ENCODE peak calls at places on chromosomes 7 and 10, in ten cellular contexts. L, M, C, Q, E, V, K, A, D and Y are unnamed samples.

GRCh38 chr7:132419538-132419937 is 156.7 kb downstream of the PLXNA4 start:
- DNase-seq in L (no peak), M (peak; percentile 52), C (no peak), Q (no peak), E (no peak), V (no peak), K (no peak), A (no peak), D (no peak), Y (no peak)

GRCh38 chr7:99036531-99037175 is 107.3 kb downstream of the SMURF1 start:
- DNase-seq in L (peak; percentile 20), M (peak; percentile 92), C (no peak), Q (peak; percentile 25), E (peak; percentile 65), V (peak; percentile 80), K (peak; percentile 75), A (peak; percentile 68), D (peak; percentile 91), Y (peak; percentile 82)

GRCh38 chr7:20545016-20545415 is 70.5 kb upstream of the ABCB5 start:
- DNase-seq in L (no peak), M (no peak), C (no peak), Q (no peak), E (no peak), V (no peak), K (no peak), A (no peak), D (no peak), Y (no peak)

GRCh38 chr7:138204285-138204988 is 128.2 kb downstream of the AKR1D1 start:
- DNase-seq in L (no peak), M (peak; percentile 9), C (no peak), Q (no peak), E (no peak), V (no peak), K (no peak), A (peak; percentile 38), D (no peak), Y (no peak)

GRCh38 chr10:87660484-87661133 is 931 bp downstream of the PAPSS2 start:
- DNase-seq in L (no peak), M (peak; percentile 85), C (no peak), Q (peak; percentile 85), E (peak; percentile 79), V (peak; percentile 72), K (no peak), A (no peak), D (no peak), Y (no peak)

GRCh38 chr10:132455986-132456847 is 59.2 kb downstream of the PWWP2B start:
- DNase-seq in L (no peak), M (no peak), C (no peak), Q (no peak), E (no peak), V (no peak), K (no peak), A (no peak), D (no peak), Y (no peak)

GRCh38 chr7:44748948-44749731 is 493 bp downstream of the ZMIZ2 start:
- DNase-seq in L (no peak), M (no peak), C (no peak), Q (peak; percentile 35), E (no peak), V (peak; percentile 53), K (no peak), A (peak; percentile 67), D (peak; percentile 58), Y (no peak)

GRCh38 chr10:125037145-125037544 is 95.2 kb downstream of the ZRANB1 start:
- DNase-seq in L (peak; percentile 86), M (peak; percentile 90), C (no peak), Q (peak; percentile 58), E (peak; percentile 80), V (peak; percentile 54), K (peak; percentile 82), A (no peak), D (peak; percentile 60), Y (no peak)

DNA sequence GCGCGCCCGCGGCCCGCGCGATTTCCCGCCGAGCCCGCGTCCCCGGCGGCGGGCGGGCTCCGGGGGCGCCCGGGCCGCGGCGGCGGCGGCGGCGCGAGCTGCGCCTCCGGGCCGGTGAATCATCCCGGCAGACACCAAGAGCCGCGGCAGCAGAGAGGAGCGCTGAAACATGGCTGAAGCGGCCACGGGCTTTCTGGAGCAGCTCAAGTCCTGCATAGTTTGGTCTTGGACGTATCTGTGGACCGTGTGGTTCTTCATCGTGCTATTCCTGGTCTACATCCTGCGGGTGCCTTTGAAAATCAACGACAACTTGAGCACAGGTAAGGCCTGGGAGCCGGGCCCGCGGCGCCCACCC is at the start of gene ST7:
- DNase-seq in L (peak; percentile 73), M (peak; percentile 69), C (no peak), Q (peak; percentile 90), E (peak; percentile 68), V (peak; percentile 93), K (peak; percentile 76), A (peak; percentile 87), D (peak; percentile 84), Y (peak; percentile 61)
- H3K9ac ChIP-seq in L (peak within 1 kb of the TSS; percentile 93), M (peak within 1 kb of the TSS; percentile 97), C (peak within 1 kb of the TSS; percentile 98), Q (peak within 1 kb of the TSS; percentile 96), E (peak within 1 kb of the TSS; percentile 97), V (peak within 1 kb of the TSS; percentile 98), K (peak within 1 kb of the TSS; percentile 93), A (peak within 1 kb of the TSS; percentile 97), D (peak within 1 kb of the TSS; percentile 88), Y (peak within 1 kb of the TSS; percentile 98)

GRCh38 chr7:142357953-142358520 is 100.2 kb upstream of the PRSS58 start:
- DNase-seq in L (peak; percentile 65), M (peak; percentile 70), C (peak; percentile 5), Q (peak; percentile 87), E (peak; percentile 83), V (peak; percentile 76), K (peak; percentile 83), A (peak; percentile 66), D (peak; percentile 80), Y (peak; percentile 64)
- H3K9ac ChIP-seq in L (no peak overlapping the region), M (no peak overlapping the region), C (no peak overlapping the region), Q (peak overlapping the region; percentile 46), E (no peak overlapping the region), V (no peak overlapping the region), K (no peak overlapping the region), A (no peak overlapping the region), D (no peak overlapping the region), Y (no peak overlapping the region)

GRCh38 chr10:129958118-129958685 is 5.9 kb downstream of the EBF3 start:
- DNase-seq in L (no peak), M (no peak), C (no peak), Q (no peak), E (no peak), V (no peak), K (peak; percentile 51), A (no peak), D (peak; percentile 57), Y (no peak)

GRCh38 chr10:129958686-129959543 is 5.2 kb downstream of the EBF3 start:
- DNase-seq in L (no peak), M (no peak), C (no peak), Q (no peak), E (no peak), V (no peak), K (peak; percentile 70), A (no peak), D (peak; percentile 83), Y (peak; percentile 70)

GRCh38 chr10:129956285-129956649 is 7.8 kb downstream of the EBF3 start:
- DNase-seq in L (no peak), M (no peak), C (no peak), Q (no peak), E (no peak), V (no peak), K (peak; percentile 42), A (no peak), D (no peak), Y (no peak)

GRCh38 chr10:129955591-129956284 is 8.3 kb downstream of the EBF3 start:
- DNase-seq in L (no peak), M (no peak), C (no peak), Q (no peak), E (no peak), V (no peak), K (no peak), A (no peak), D (no peak), Y (no peak)

DNA sequence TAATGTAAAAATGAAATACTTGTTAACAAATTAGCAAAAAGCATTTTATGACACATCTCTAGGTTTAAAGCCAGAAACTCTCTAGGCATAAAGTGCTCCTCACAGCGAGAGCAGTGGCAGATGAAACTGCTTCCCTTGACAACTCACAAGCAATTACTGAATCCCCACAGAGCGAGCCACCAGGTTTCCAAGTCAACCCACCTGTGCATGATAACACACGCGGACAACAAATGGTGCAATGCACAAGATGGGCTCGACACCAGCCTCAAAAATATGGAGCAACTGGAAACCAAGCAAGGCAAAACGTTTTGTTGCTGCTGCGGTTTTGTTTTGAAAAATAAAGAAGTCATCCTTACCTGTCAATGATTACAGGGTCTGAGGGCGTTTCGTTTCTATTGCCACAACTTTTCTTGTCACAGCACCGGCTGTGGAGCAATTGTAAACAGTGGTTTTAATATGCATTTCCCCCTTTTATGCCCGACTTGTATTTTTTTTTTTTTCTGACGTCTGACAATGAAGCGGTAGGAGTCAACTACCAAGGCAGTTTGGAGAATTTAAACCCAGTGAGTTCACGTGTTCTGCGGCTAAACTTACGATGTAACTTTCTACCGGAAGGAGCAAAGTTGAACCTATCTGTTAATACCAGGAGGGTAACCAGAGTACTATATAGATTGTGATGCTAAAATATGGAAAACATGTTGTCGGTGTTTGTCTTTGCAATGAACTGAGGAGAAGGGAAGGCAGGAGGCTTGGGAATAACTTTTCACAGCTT is 7.0 kb downstream of the EBF3 start:
- DNase-seq in L (no peak), M (no peak), C (no peak), Q (no peak), E (no peak), V (no peak), K (peak; percentile 74), A (no peak), D (peak; percentile 67), Y (no peak)
- H3K9ac ChIP-seq in L (no peak overlapping the region), M (no peak overlapping the region), C (no peak overlapping the region), Q (peak overlapping the region; percentile 96), E (no peak overlapping the region), V (no peak overlapping the region), K (no peak overlapping the region), A (no peak overlapping the region), D (no peak overlapping the region), Y (no peak overlapping the region)

GRCh38 chr7:141660259-141660658 is 41.7 kb downstream of the DENND11 start:
- DNase-seq in L (no peak), M (no peak), C (no peak), Q (no peak), E (peak; percentile 35), V (no peak), K (no peak), A (no peak), D (no peak), Y (no peak)

GRCh38 chr7:141664450-141664849 is 37.5 kb downstream of the DENND11 start:
- DNase-seq in L (no peak), M (no peak), C (no peak), Q (no peak), E (no peak), V (no peak), K (no peak), A (no peak), D (no peak), Y (no peak)

GRCh38 chr7:141666071-141666470 is 35.9 kb downstream of the DENND11 start:
- DNase-seq in L (no peak), M (no peak), C (no peak), Q (no peak), E (no peak), V (no peak), K (no peak), A (no peak), D (no peak), Y (no peak)

GRCh38 chr7:141665208-141666035 is 36.5 kb downstream of the DENND11 start:
- DNase-seq in L (no peak), M (no peak), C (no peak), Q (no peak), E (no peak), V (no peak), K (no peak), A (no peak), D (no peak), Y (no peak)

DNA sequence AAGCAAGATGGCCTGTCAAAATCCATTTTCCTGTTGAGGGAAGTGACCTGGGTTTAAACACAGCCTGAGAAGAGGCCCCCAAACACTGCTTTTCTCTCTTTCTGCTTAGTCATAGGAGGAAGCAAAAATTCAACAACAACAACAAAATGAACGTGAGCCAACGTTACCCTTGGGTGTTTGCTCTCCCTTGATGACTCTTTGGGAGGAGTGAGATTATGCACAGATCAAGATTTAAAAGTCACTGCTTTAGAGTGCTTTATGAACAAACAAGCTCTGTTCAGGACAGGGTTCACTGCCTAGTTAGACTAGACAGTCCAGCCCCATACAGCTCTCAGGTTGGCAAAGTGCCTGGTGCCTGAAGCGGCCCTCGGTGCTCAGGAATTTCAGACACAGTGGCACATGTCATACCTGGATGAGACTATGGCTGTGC is 38.9 kb downstream of the DENND11 start:
- DNase-seq in L (peak; percentile 52), M (no peak), C (no peak), Q (no peak), E (no peak), V (no peak), K (no peak), A (no peak), D (no peak), Y (no peak)
- H3K9ac ChIP-seq in L (no peak overlapping the region), M (no peak overlapping the region), C (no peak overlapping the region), Q (no peak overlapping the region), E (no peak overlapping the region), V (no peak overlapping the region), K (no peak overlapping the region), A (no peak overlapping the region), D (no peak overlapping the region), Y (no peak overlapping the region)